ENCODE peak calls at places on chromosomes 13 and 19, in five cellular contexts. One of them, this sample, is unnamed.

GRCh38 chr19:49985926-49986325 is 25.0 kb upstream of the SIGLEC11 start:
- DNase-seq in cardiac muscle cell: no peak
- DNase-seq in BE2C: no peak
- DNase-seq in WTC11: no peak
- DNase-seq in mucosa of descending colon: no peak
- DNase-seq in this sample: no peak

GRCh38 chr19:38455031-38455430 is 21.5 kb downstream of the RYR1 start:
- DNase-seq in WTC11: no peak
- DNase-seq in BE2C: no peak
- DNase-seq in mucosa of descending colon: no peak
- DNase-seq in cardiac muscle cell: peak; percentile 27
- DNase-seq in this sample: no peak

GRCh38 chr19:28889941-28890645 is 322.9 kb downstream of the UQCRFS1 start:
- DNase-seq in mucosa of descending colon: no peak
- DNase-seq in BE2C: no peak
- DNase-seq in cardiac muscle cell: no peak
- DNase-seq in WTC11: no peak
- DNase-seq in this sample: no peak

GRCh38 chr19:7516878-7517277 is 975 bp downstream of the ZNF358 start:
- DNase-seq in mucosa of descending colon: no peak
- DNase-seq in WTC11: no peak
- DNase-seq in cardiac muscle cell: no peak
- DNase-seq in BE2C: no peak
- DNase-seq in this sample: no peak

GRCh38 chr19:1291761-1292418 is 6.2 kb downstream of the EFNA2 start:
- DNase-seq in WTC11: no peak
- DNase-seq in BE2C: no peak
- DNase-seq in mucosa of descending colon: peak; percentile 59
- DNase-seq in cardiac muscle cell: no peak
- DNase-seq in this sample: no peak

GRCh38 chr13:60227168-60227567 is 63.4 kb upstream of the DIAPH3 start:
- DNase-seq in cardiac muscle cell: no peak
- DNase-seq in mucosa of descending colon: no peak
- DNase-seq in BE2C: no peak
- DNase-seq in WTC11: no peak
- DNase-seq in this sample: no peak

GRCh38 chr19:11495481-11495880 is 10.2 kb downstream of the ZNF653 start:
- DNase-seq in WTC11: no peak
- DNase-seq in cardiac muscle cell: no peak
- DNase-seq in mucosa of descending colon: no peak
- DNase-seq in BE2C: no peak
- DNase-seq in this sample: no peak

GRCh38 chr13:97600438-97601080 is 166.6 kb downstream of the RAP2A start:
- DNase-seq in BE2C: no peak
- DNase-seq in cardiac muscle cell: peak; percentile 90
- DNase-seq in WTC11: no peak
- DNase-seq in mucosa of descending colon: no peak
- DNase-seq in this sample: no peak

GRCh38 chr19:7722231-7722651 is 9.7 kb downstream of the CLEC4G start:
- DNase-seq in BE2C: no peak
- DNase-seq in mucosa of descending colon: no peak
- DNase-seq in cardiac muscle cell: no peak
- DNase-seq in WTC11: no peak
- DNase-seq in this sample: no peak

GRCh38 chr19:11948646-11949045 is 16.2 kb upstream of the ZNF763 start:
- DNase-seq in cardiac muscle cell: no peak
- DNase-seq in BE2C: no peak
- DNase-seq in mucosa of descending colon: no peak
- DNase-seq in WTC11: no peak
- DNase-seq in this sample: no peak

GRCh38 chr13:28340272-28340793 is 154.6 kb downstream of the FLT1 start:
- DNase-seq in cardiac muscle cell: no peak
- DNase-seq in BE2C: no peak
- DNase-seq in WTC11: no peak
- DNase-seq in mucosa of descending colon: no peak
- DNase-seq in this sample: no peak

GRCh38 chr13:46388846-46389245 is 1.8 kb upstream of the RUBCNL start:
- DNase-seq in mucosa of descending colon: no peak
- DNase-seq in cardiac muscle cell: no peak
- DNase-seq in BE2C: no peak
- DNase-seq in WTC11: no peak
- DNase-seq in this sample: no peak

GRCh38 chr19:42065051-42065450 is 5.0 kb downstream of the GRIK5 start:
- DNase-seq in cardiac muscle cell: no peak
- DNase-seq in BE2C: no peak
- DNase-seq in WTC11: no peak
- DNase-seq in mucosa of descending colon: no peak
- DNase-seq in this sample: no peak

GRCh38 chr19:8243146-8243545 is 34.0 kb downstream of the CERS4 start:
- DNase-seq in mucosa of descending colon: no peak
- DNase-seq in cardiac muscle cell: no peak
- DNase-seq in BE2C: no peak
- DNase-seq in WTC11: no peak
- DNase-seq in this sample: no peak

GRCh38 chr19:35856546-35857149 is at the start of gene KIRREL2:
- DNase-seq in mucosa of descending colon: no peak
- DNase-seq in BE2C: peak; percentile 49
- DNase-seq in cardiac muscle cell: no peak
- DNase-seq in WTC11: peak; percentile 72
- DNase-seq in this sample: no peak

GRCh38 chr13:92463134-92463533 is 763.5 kb upstream of the GPC6 start:
- DNase-seq in WTC11: no peak
- DNase-seq in cardiac muscle cell: no peak
- DNase-seq in mucosa of descending colon: peak; percentile 23
- DNase-seq in BE2C: no peak
- DNase-seq in this sample: no peak

GRCh38 chr13:84925443-84925842 is 873.8 kb downstream of the SLITRK6 start:
- DNase-seq in BE2C: no peak
- DNase-seq in WTC11: no peak
- DNase-seq in mucosa of descending colon: no peak
- DNase-seq in cardiac muscle cell: no peak
- DNase-seq in this sample: no peak

GRCh38 chr19:46494936-46495788 is 505 bp downstream of the PNMA8B start:
- DNase-seq in cardiac muscle cell: no peak
- DNase-seq in mucosa of descending colon: no peak
- DNase-seq in WTC11: no peak
- DNase-seq in BE2C: no peak
- DNase-seq in this sample: no peak

GRCh38 chr13:73618275-73618865 is 515.8 kb downstream of the KLF12 start:
- DNase-seq in mucosa of descending colon: peak; percentile 70
- DNase-seq in WTC11: no peak
- DNase-seq in BE2C: no peak
- DNase-seq in cardiac muscle cell: no peak
- DNase-seq in this sample: no peak

GRCh38 chr13:65844266-65844841 is 1385.8 kb downstream of the PCDH9 start:
- DNase-seq in cardiac muscle cell: no peak
- DNase-seq in BE2C: no peak
- DNase-seq in WTC11: no peak
- DNase-seq in mucosa of descending colon: no peak
- DNase-seq in this sample: peak; percentile 78

GRCh38 chr19:32649751-32650150 is 25.2 kb downstream of the ANKRD27 start:
- DNase-seq in cardiac muscle cell: no peak
- DNase-seq in mucosa of descending colon: no peak
- DNase-seq in BE2C: no peak
- DNase-seq in WTC11: no peak
- DNase-seq in this sample: no peak

GRCh38 chr19:35153701-35154534 is 617 bp upstream of the FXYD5 start:
- DNase-seq in BE2C: peak; percentile 44
- DNase-seq in WTC11: peak; percentile 79
- DNase-seq in mucosa of descending colon: no peak
- DNase-seq in cardiac muscle cell: peak; percentile 48
- DNase-seq in this sample: no peak

GRCh38 chr13:101576452-101576851 is 124.0 kb downstream of the ITGBL1 start:
- DNase-seq in WTC11: no peak
- DNase-seq in mucosa of descending colon: no peak
- DNase-seq in BE2C: no peak
- DNase-seq in cardiac muscle cell: no peak
- DNase-seq in this sample: no peak

GRCh38 chr19:39151209-39151608 is 25.6 kb downstream of the PAK4 start:
- DNase-seq in mucosa of descending colon: no peak
- DNase-seq in WTC11: no peak
- DNase-seq in cardiac muscle cell: no peak
- DNase-seq in BE2C: no peak
- DNase-seq in this sample: no peak

GRCh38 chr13:33004454-33004853 is 11.8 kb upstream of the KL start:
- DNase-seq in cardiac muscle cell: peak; percentile 64
- DNase-seq in mucosa of descending colon: peak; percentile 14
- DNase-seq in WTC11: no peak
- DNase-seq in BE2C: no peak
- DNase-seq in this sample: no peak

GRCh38 chr19:39998511-39998910 is 1.7 kb downstream of the ZNF546 start:
- DNase-seq in BE2C: no peak
- DNase-seq in WTC11: no peak
- DNase-seq in cardiac muscle cell: no peak
- DNase-seq in mucosa of descending colon: no peak
- DNase-seq in this sample: no peak

GRCh38 chr13:53743906-53744305 is 715.3 kb downstream of the OLFM4 start:
- DNase-seq in BE2C: no peak
- DNase-seq in cardiac muscle cell: no peak
- DNase-seq in mucosa of descending colon: no peak
- DNase-seq in WTC11: no peak
- DNase-seq in this sample: no peak

GRCh38 chr13:94427313-94427712 is 52.2 kb downstream of the DCT start:
- DNase-seq in mucosa of descending colon: no peak
- DNase-seq in WTC11: no peak
- DNase-seq in BE2C: no peak
- DNase-seq in cardiac muscle cell: no peak
- DNase-seq in this sample: no peak

GRCh38 chr13:41554180-41554579 is 96.8 kb downstream of the RGCC start:
- DNase-seq in cardiac muscle cell: no peak
- DNase-seq in WTC11: no peak
- DNase-seq in mucosa of descending colon: no peak
- DNase-seq in BE2C: no peak
- DNase-seq in this sample: no peak

GRCh38 chr19:6039541-6040225 is 61.7 kb upstream of the RANBP3 start:
- DNase-seq in BE2C: no peak
- DNase-seq in mucosa of descending colon: no peak
- DNase-seq in WTC11: no peak
- DNase-seq in cardiac muscle cell: no peak
- DNase-seq in this sample: peak; percentile 81

GRCh38 chr19:1882786-1883692 is 2.3 kb downstream of the ABHD17A start:
- DNase-seq in mucosa of descending colon: no peak
- DNase-seq in BE2C: no peak
- DNase-seq in cardiac muscle cell: no peak
- DNase-seq in WTC11: no peak
- DNase-seq in this sample: no peak

GRCh38 chr19:50275577-50276368 is 53.4 kb downstream of the KCNC3 start:
- DNase-seq in BE2C: no peak
- DNase-seq in cardiac muscle cell: no peak
- DNase-seq in WTC11: no peak
- DNase-seq in mucosa of descending colon: no peak
- DNase-seq in this sample: no peak

GRCh38 chr19:9849786-9850185 is 14.7 kb downstream of the PIN1 start:
- DNase-seq in mucosa of descending colon: no peak
- DNase-seq in WTC11: no peak
- DNase-seq in BE2C: no peak
- DNase-seq in cardiac muscle cell: no peak
- DNase-seq in this sample: no peak

GRCh38 chr19:9850235-9850959 is 15.3 kb downstream of the PIN1 start:
- DNase-seq in mucosa of descending colon: no peak
- DNase-seq in WTC11: no peak
- DNase-seq in BE2C: no peak
- DNase-seq in cardiac muscle cell: no peak
- DNase-seq in this sample: no peak

GRCh38 chr19:9848761-9849160 is 13.6 kb downstream of the PIN1 start:
- DNase-seq in WTC11: no peak
- DNase-seq in BE2C: no peak
- DNase-seq in cardiac muscle cell: no peak
- DNase-seq in mucosa of descending colon: no peak
- DNase-seq in this sample: no peak

GRCh38 chr19:9847087-9847671 is 12.1 kb downstream of the PIN1 start:
- DNase-seq in mucosa of descending colon: peak; percentile 37
- DNase-seq in cardiac muscle cell: peak; percentile 92
- DNase-seq in BE2C: peak; percentile 62
- DNase-seq in WTC11: peak; percentile 72
- DNase-seq in this sample: peak; percentile 90

GRCh38 chr19:9848060-9848459 is 12.9 kb downstream of the PIN1 start:
- DNase-seq in mucosa of descending colon: peak; percentile 18
- DNase-seq in cardiac muscle cell: no peak
- DNase-seq in WTC11: peak; percentile 77
- DNase-seq in BE2C: peak; percentile 37
- DNase-seq in this sample: no peak
- TF ChIP-seq CTCF in mucosa of descending colon: no peak
- TF ChIP-seq CTCF in cardiac muscle cell: peak; percentile 40
- TF ChIP-seq CTCF in WTC11: peak; percentile 63
- TF ChIP-seq CTCF in BE2C: peak; percentile 57
- TF ChIP-seq CTCF in this sample: peak; percentile 75

GRCh38 chr19:18866800-18867123 is 29.2 kb downstream of the CERS1 start:
- DNase-seq in cardiac muscle cell: no peak
- DNase-seq in mucosa of descending colon: no peak
- DNase-seq in WTC11: no peak
- DNase-seq in BE2C: no peak
- DNase-seq in this sample: no peak
- TF ChIP-seq CTCF in cardiac muscle cell: no peak
- TF ChIP-seq CTCF in mucosa of descending colon: no peak
- TF ChIP-seq CTCF in WTC11: no peak
- TF ChIP-seq CTCF in BE2C: no peak
- TF ChIP-seq CTCF in this sample: peak; percentile 67

DNA sequence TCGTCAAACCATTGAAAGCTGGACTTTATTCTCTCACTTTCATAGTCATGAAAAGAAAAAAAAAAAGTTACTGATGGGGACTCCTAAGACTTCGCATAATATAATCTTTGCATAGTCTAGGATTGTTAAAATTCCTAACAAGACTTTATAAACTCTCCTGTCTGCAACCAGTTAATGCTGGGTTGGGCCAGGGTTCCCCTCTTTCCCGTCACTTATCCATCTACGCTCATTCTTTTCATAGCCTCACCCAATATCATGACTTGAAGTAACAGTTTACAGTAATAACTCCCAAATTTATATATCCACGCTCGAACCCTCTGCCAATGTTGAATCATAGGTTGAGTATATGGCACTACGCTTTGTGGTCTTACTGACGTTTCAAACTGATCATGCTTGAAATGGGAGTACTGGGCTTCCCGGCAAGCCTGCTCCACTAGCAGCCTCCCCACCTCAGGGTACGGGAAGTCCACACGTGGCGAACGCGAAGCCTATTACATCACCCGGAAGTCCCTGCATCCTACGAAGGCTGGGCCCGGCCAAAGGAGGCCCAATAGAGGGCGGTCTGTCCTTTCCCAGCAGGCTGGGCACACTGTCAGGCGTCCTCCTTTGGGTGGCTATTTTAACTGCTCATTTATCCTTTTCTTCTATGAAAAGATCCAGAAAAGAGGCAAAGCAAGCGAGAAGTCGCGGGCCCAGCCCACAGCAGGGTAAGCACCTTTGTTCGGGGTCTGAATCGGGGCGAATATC is 694 bp upstream of the ZNF460 start:
- DNase-seq in cardiac muscle cell: peak; percentile 98
- DNase-seq in mucosa of descending colon: peak; percentile 89
- DNase-seq in WTC11: peak; percentile 83
- DNase-seq in BE2C: peak; percentile 94
- DNase-seq in this sample: peak; percentile 97
- TF ChIP-seq CTCF in cardiac muscle cell: peak; percentile 40
- TF ChIP-seq CTCF in mucosa of descending colon: no peak
- TF ChIP-seq CTCF in WTC11: no peak
- TF ChIP-seq CTCF in BE2C: peak; percentile 43
- TF ChIP-seq CTCF in this sample: peak; percentile 74

GRCh38 chr13:31476753-31477152 is 262.6 kb upstream of the RXFP2 start:
- DNase-seq in cardiac muscle cell: peak; percentile 73
- DNase-seq in WTC11: no peak
- DNase-seq in BE2C: no peak
- DNase-seq in mucosa of descending colon: no peak
- DNase-seq in this sample: no peak
- TF ChIP-seq CTCF in cardiac muscle cell: no peak
- TF ChIP-seq CTCF in WTC11: no peak
- TF ChIP-seq CTCF in BE2C: no peak
- TF ChIP-seq CTCF in mucosa of descending colon: no peak
- TF ChIP-seq CTCF in this sample: peak; percentile 29